ENCODE peak calls at places on chromosomes 5 and 9, in five cellular contexts. Y is left ventricle myocardium inferior, U is Calu3, R is GM13977, T is omental fat pad. H is an unnamed sample.

GRCh38 chr9:122102156-122102555 is 9.0 kb upstream of the TTLL11 start:
- DNase-seq in Y (no peak), U (no peak), R (no peak), T (no peak), H (no peak)

GRCh38 chr9:110255064-110255416 is 1.3 kb downstream of the TXN start:
- DNase-seq in Y (no peak), U (no peak), R (no peak), T (no peak), H (no peak)

GRCh38 chr9:20228096-20228495 is 394.2 kb downstream of the MLLT3 start:
- DNase-seq in Y (no peak), U (no peak), R (no peak), T (no peak), H (no peak)

GRCh38 chr9:21730899-21731298 is 71.5 kb upstream of the MTAP start:
- DNase-seq in Y (no peak), U (no peak), R (no peak), T (no peak), H (no peak)

GRCh38 chr5:5421149-5421960 is 1.1 kb upstream of the ICE1 start:
- DNase-seq in Y (no peak), U (peak), R (no peak), T (no peak), H (no peak)

GRCh38 chr9:124853605-124854143 is 414 bp downstream of the WDR38 start:
- DNase-seq in Y (no peak), U (no peak), R (no peak), T (no peak), H (no peak)

GRCh38 chr5:54902817-54903473 is 82.4 kb downstream of the ESM1 start:
- DNase-seq in Y (no peak), U (no peak), R (peak), T (no peak), H (no peak)

GRCh38 chr9:70954607-70955143 is 166.7 kb downstream of the TRPM3 start:
- DNase-seq in Y (no peak), U (no peak), R (no peak), T (no peak), H (no peak)

GRCh38 chr5:143488372-143488771 is 84.9 kb upstream of the NR3C1 start:
- DNase-seq in Y (no peak), U (no peak), R (no peak), T (no peak), H (no peak)

GRCh38 chr9:89482950-89483349 is 15.0 kb downstream of the SEMA4D start:
- DNase-seq in Y (no peak), U (no peak), R (no peak), T (no peak), H (no peak)

GRCh38 chr5:78279194-78279593 is 15.3 kb downstream of the AP3B1 start:
- DNase-seq in Y (no peak), U (no peak), R (no peak), T (no peak), H (no peak)

GRCh38 chr5:179829732-179830435 is 9.2 kb downstream of the SQSTM1 start:
- DNase-seq in Y (no peak), U (no peak), R (no peak), T (no peak), H (no peak)

GRCh38 chr5:89267764-89268163 is 384.8 kb upstream of the MEF2C start:
- DNase-seq in Y (no peak), U (no peak), R (no peak), T (no peak), H (no peak)

DNA sequence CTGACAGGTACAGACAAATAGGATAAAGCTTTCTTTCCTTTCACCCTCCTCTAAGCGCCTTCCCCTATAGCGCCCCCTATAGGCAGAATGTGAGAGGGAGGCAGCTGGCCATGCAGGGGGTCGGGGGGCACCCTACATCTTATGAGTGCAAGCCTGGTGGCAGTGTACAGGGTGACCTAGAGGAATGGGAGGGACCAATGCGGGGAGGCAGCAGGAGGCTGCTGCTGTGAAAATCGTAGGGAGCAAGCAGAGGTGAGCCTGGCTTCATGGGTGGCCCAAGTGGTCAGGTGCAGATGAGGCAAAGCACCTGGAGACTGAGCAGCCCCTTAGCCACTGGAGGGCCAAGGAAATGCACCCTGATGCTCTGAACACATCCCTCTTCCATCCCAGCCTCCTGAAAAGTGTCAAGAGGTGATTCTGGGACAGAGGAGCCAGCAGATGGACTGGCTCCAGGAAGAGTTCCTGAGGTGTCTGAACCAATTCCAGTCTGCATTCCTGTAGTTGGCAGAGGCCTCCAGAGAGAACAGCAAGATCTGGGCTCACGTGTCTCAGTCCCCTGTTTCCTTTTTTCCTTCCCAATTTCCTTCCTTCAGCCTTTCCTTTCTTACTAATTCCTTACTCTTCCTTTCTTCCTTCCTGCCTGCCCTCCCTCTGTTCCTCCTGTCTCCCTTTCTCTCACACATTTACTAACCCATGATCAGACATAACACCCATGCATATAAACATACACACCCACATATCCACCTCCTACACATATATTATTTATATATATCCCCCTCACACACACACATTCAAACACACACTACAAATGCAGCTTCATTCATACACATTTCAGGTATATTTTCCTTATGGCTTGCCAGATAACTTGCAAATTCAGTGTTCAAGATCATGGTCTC is 32.8 kb upstream of the GALNT10 start:
- DNase-seq in Y (no peak), U (no peak), R (no peak), T (no peak), H (no peak)
- TF ChIP-seq CTCF in Y (peak), U (peak), R (peak), T (no peak), H (peak)

DNA sequence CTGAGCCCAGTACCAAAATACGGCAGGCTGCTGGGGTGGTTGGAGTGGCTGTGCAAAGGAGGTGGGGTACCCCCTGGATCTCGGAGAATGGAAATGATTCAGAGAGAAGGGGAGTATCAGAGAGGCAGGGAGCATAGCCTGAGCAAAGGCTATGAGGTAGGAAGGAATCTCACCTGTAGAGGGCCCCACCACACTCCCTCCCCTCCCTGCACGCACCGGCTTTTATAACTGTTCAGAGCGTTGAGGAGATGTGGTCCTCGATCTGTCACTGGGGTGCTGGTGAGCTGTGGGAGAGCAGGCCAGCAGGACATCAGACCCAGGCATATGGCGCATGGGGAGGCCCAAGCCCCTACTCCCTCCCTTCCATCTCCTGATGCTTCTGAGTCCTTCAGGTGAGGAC is 13.2 kb downstream of the PHF19 start:
- DNase-seq in Y (no peak), U (no peak), R (no peak), T (no peak), H (no peak)
- TF ChIP-seq CTCF in Y (no peak), U (no peak), R (no peak), T (no peak), H (no peak)

DNA sequence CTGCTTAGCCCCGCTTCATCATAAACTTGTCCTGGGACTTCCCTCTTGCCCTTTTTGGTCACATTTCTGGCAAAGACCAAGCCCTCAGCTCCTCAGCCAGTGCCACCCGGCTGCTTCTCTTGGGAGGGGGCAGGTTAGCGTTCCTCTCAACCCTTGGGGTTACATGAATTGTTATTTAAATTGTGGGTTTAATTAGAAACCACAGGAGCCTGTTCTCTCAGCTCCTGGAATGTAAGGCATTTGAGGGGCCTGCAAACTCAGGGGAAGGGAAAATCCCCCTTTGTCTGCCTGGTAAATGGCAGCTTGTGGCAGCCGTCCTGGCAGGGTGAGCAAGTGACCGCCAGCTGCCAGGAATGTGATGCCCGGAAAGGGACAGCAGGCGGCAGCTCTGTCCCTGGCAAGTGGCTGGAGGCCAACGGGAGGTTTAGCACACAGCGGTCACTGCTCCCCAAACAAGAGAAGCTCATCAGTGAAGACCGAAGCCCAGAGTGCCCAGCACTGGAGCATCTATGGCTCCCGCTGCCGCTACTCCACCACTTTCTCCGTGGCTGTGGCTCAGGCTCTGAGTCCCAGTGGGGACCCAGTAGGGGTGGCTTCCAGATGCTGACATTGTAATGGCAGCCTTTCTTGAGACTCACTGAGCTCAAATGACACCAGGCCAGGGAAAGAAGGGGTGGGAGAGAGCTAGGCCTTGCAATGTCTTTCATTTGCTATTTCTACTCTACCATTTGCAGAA is 51.7 kb downstream of the SHB start:
- DNase-seq in Y (peak), U (peak), R (no peak), T (no peak), H (no peak)
- TF ChIP-seq CTCF in Y (peak), U (no peak), R (no peak), T (no peak), H (no peak)

GRCh38 chr5:124527220-124527991 is 219.0 kb downstream of the ZNF608 start:
- DNase-seq in Y (no peak), U (peak), R (no peak), T (no peak), H (no peak)
- TF ChIP-seq CTCF in Y (no peak), U (no peak), R (no peak), T (no peak), H (no peak)

DNA sequence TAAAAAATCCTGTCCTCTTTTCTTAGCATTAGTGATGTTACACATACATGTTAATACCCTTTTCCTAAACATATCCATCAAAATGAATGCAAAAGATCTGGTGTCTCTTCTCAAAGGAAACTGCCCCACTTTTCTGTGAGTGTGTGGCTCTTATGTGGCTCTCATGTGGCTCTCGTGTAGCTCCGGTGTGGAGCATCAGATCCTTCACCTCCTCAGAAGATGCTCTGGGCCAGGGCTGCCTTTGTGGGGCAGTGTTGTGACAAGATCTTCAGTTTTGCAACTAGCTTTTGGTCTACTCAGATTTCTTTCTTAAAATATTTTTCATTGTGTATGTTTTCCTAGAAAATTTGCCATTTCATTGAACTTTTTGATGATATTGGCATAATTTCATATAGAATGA is 19.3 kb downstream of the GARNL3 start:
- DNase-seq in Y (no peak), U (peak), R (no peak), T (no peak), H (no peak)
- TF ChIP-seq CTCF in Y (peak), U (no peak), R (peak), T (no peak), H (peak)

GRCh38 chr5:80960531-80961375 is 590 bp downstream of the RASGRF2 start:
- DNase-seq in Y (peak), U (peak), R (peak), T (no peak), H (no peak)
- TF ChIP-seq CTCF in Y (peak), U (peak), R (no peak), T (no peak), H (peak)

H was measured in D721Med.